ENCODE peak calls at places on chromosomes 1 and 21, in seven cellular contexts. Q, X, N, D, F, C and E are unnamed samples.

GRCh38 chr1:195458365-195458764 is 1149.9 kb downstream of the KCNT2 start:
- DNase-seq in Q (no peak), X (no peak), N (no peak), D (no peak), F (no peak), C (no peak), E (no peak)

GRCh38 chr21:34836933-34837505 is 168.2 kb downstream of the CLIC6 start:
- DNase-seq in Q (no peak), X (no peak), N (no peak), D (no peak), F (no peak), C (peak), E (no peak)

GRCh38 chr1:209647212-209647611 is 5.0 kb downstream of the LAMB3 start:
- DNase-seq in Q (no peak), X (no peak), N (no peak), D (no peak), F (no peak), C (no peak), E (no peak)

GRCh38 chr1:43441166-43441893 is 12.4 kb downstream of the HYI start:
- DNase-seq in Q (no peak), X (peak), N (no peak), D (no peak), F (no peak), C (peak), E (peak)

GRCh38 chr1:39491146-39491921 is at the start of gene BMP8A:
- DNase-seq in Q (peak), X (peak), N (no peak), D (no peak), F (no peak), C (peak), E (peak)

GRCh38 chr1:241675983-241676382 is 23.9 kb downstream of the WDR64 start:
- DNase-seq in Q (no peak), X (no peak), N (no peak), D (no peak), F (no peak), C (no peak), E (no peak)

GRCh38 chr1:20551161-20551560 is 1.2 kb upstream of the FAM43B start:
- DNase-seq in Q (no peak), X (no peak), N (no peak), D (no peak), F (no peak), C (no peak), E (no peak)

GRCh38 chr21:40563845-40564717 is 282.9 kb downstream of the DSCAM start:
- DNase-seq in Q (no peak), X (no peak), N (no peak), D (no peak), F (no peak), C (no peak), E (no peak)

GRCh38 chr21:39659070-39659815 is 46.5 kb downstream of the B3GALT5 start:
- DNase-seq in Q (no peak), X (no peak), N (no peak), D (no peak), F (no peak), C (peak), E (no peak)

GRCh38 chr1:62625415-62625814 is 28.1 kb downstream of the ANGPTL3 start:
- DNase-seq in Q (no peak), X (no peak), N (no peak), D (no peak), F (peak), C (no peak), E (no peak)

GRCh38 chr1:182279724-182280506 is 111.7 kb downstream of the GLUL start:
- DNase-seq in Q (no peak), X (peak), N (no peak), D (no peak), F (no peak), C (peak), E (peak)

GRCh38 chr1:179753061-179753460 is 10.0 kb downstream of the FAM163A start:
- DNase-seq in Q (no peak), X (no peak), N (no peak), D (no peak), F (peak), C (no peak), E (no peak)

GRCh38 chr1:35112668-35113067 is 33.5 kb downstream of the ZMYM1 start:
- DNase-seq in Q (peak), X (no peak), N (no peak), D (no peak), F (peak), C (no peak), E (no peak)

GRCh38 chr1:182616130-182617074 is 12.2 kb upstream of the RGS16 start:
- DNase-seq in Q (no peak), X (peak), N (no peak), D (no peak), F (peak), C (peak), E (peak)

GRCh38 chr1:166164995-166165660 is 1.7 kb downstream of the FAM78B start:
- DNase-seq in Q (peak), X (peak), N (no peak), D (no peak), F (peak), C (peak), E (peak)

GRCh38 chr1:65068202-65069011 is 79.6 kb upstream of the AK4 start:
- DNase-seq in Q (no peak), X (no peak), N (peak), D (no peak), F (peak), C (no peak), E (no peak)

GRCh38 chr1:65065535-65066378 is 82.2 kb upstream of the AK4 start:
- DNase-seq in Q (no peak), X (peak), N (peak), D (no peak), F (no peak), C (peak), E (no peak)

GRCh38 chr1:65066766-65067490 is 81.1 kb upstream of the AK4 start:
- DNase-seq in Q (peak), X (peak), N (peak), D (peak), F (peak), C (peak), E (peak)

GRCh38 chr1:65067491-65068201 is 80.4 kb upstream of the AK4 start:
- DNase-seq in Q (peak), X (peak), N (peak), D (no peak), F (peak), C (peak), E (peak)

GRCh38 chr1:65066379-65066765 is 81.6 kb upstream of the AK4 start:
- DNase-seq in Q (no peak), X (no peak), N (no peak), D (no peak), F (no peak), C (no peak), E (no peak)
- TF ChIP-seq POLR2A in Q (no peak), X (no peak), N (no peak), D (no peak), F (no peak), C (no peak), E (no peak)

GRCh38 chr1:119714583-119714982 is 2.8 kb downstream of the PHGDH start:
- DNase-seq in Q (no peak), X (no peak), N (no peak), D (no peak), F (no peak), C (no peak), E (no peak)

GRCh38 chr1:119712342-119713038 is 756 bp downstream of the PHGDH start:
- DNase-seq in Q (peak), X (peak), N (peak), D (no peak), F (peak), C (peak), E (peak)

GRCh38 chr1:119713039-119713537 is 1.4 kb downstream of the PHGDH start:
- DNase-seq in Q (no peak), X (peak), N (no peak), D (no peak), F (peak), C (no peak), E (no peak)

GRCh38 chr1:119713538-119714456 is 2.1 kb downstream of the PHGDH start:
- DNase-seq in Q (no peak), X (no peak), N (no peak), D (no peak), F (peak), C (no peak), E (no peak)

DNA sequence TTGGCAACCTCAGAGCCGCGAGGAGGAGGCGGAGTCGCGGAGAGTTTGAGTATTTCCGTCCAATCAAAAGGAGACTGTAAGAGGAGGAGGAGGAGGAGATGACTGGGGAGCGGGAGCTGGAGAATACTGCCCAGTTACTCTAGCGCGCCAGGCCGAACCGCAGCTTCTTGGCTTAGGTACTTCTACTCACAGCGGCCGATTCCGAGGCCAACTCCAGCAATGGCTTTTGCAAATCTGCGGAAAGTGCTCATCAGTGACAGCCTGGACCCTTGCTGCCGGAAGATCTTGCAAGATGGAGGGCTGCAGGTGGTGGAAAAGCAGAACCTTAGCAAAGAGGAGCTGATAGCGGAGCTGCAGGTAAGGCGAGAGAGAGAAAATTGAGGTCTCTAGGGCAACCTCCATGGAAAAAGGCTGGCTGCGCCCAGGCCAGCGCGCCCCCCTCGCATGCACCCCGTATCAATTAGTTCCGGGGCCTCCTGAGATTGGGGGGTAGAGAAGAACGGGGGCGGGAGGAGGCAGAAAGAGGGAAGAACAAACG is at the start of gene PHGDH:
- DNase-seq in Q (peak), X (peak), N (peak), D (no peak), F (peak), C (peak), E (peak)
- TF ChIP-seq POLR2A in Q (no peak), X (peak), N (peak), D (peak), F (peak), C (no peak), E (peak)

GRCh38 chr1:1326075-1326605 is 1.5 kb downstream of the CPTP start:
- DNase-seq in Q (no peak), X (no peak), N (no peak), D (no peak), F (no peak), C (no peak), E (no peak)

GRCh38 chr1:1325288-1326074 is 879 bp downstream of the CPTP start:
- DNase-seq in Q (no peak), X (no peak), N (no peak), D (no peak), F (no peak), C (no peak), E (peak)

GRCh38 chr1:1324084-1324523 is 356 bp downstream of the INTS11 start:
- DNase-seq in Q (no peak), X (no peak), N (no peak), D (no peak), F (no peak), C (no peak), E (no peak)

GRCh38 chr1:1322952-1323351 is 1.5 kb downstream of the INTS11 start:
- DNase-seq in Q (no peak), X (no peak), N (no peak), D (no peak), F (no peak), C (no peak), E (no peak)

GRCh38 chr1:1324524-1325287 is at the start of the genes CPTP and INTS11:
- DNase-seq in Q (peak), X (peak), N (peak), D (peak), F (peak), C (peak), E (peak)
- TF ChIP-seq POLR2A in Q (peak), X (peak), N (peak), D (peak), F (peak), C (peak), E (peak)

GRCh38 chr1:26889580-26890466 is at the start of gene GPN2:
- DNase-seq in Q (peak), X (peak), N (peak), D (peak), F (peak), C (peak), E (peak)
- TF ChIP-seq POLR2A in Q (peak), X (peak), N (peak), D (peak), F (peak), C (no peak), E (peak)

GRCh38 chr1:207823531-207823879 is 71.7 kb downstream of the CD46 start:
- DNase-seq in Q (no peak), X (no peak), N (no peak), D (no peak), F (no peak), C (no peak), E (no peak)

GRCh38 chr1:207824691-207825090 is 72.8 kb downstream of the CD46 start:
- DNase-seq in Q (no peak), X (peak), N (no peak), D (no peak), F (no peak), C (peak), E (peak)

GRCh38 chr1:207822602-207823451 is 71.0 kb downstream of the CD46 start:
- DNase-seq in Q (peak), X (peak), N (peak), D (peak), F (peak), C (peak), E (peak)

GRCh38 chr1:207825296-207825695 is 73.4 kb downstream of the CD46 start:
- DNase-seq in Q (no peak), X (peak), N (no peak), D (no peak), F (no peak), C (peak), E (no peak)

GRCh38 chr1:207823880-207824566 is 72.2 kb downstream of the CD46 start:
- DNase-seq in Q (peak), X (peak), N (peak), D (peak), F (peak), C (peak), E (peak)
- TF ChIP-seq POLR2A in Q (peak), X (peak), N (no peak), D (peak), F (no peak), C (peak), E (peak)

GRCh38 chr1:26788515-26788785 is 700 bp downstream of the PIGV start:
- DNase-seq in Q (no peak), X (no peak), N (no peak), D (no peak), F (no peak), C (no peak), E (no peak)

GRCh38 chr1:26787706-26788514 is at the start of gene PIGV:
- DNase-seq in Q (peak), X (peak), N (no peak), D (peak), F (peak), C (peak), E (peak)

GRCh38 chr1:26787381-26787705 is 407 bp upstream of the PIGV start:
- DNase-seq in Q (no peak), X (no peak), N (no peak), D (no peak), F (peak), C (no peak), E (no peak)

GRCh38 chr1:26785611-26786436 is 1.9 kb upstream of the PIGV start:
- DNase-seq in Q (no peak), X (no peak), N (no peak), D (no peak), F (peak), C (no peak), E (no peak)

GRCh38 chr1:26786437-26787380 is 1.0 kb upstream of the PIGV start:
- DNase-seq in Q (no peak), X (peak), N (no peak), D (no peak), F (peak), C (peak), E (peak)
- TF ChIP-seq POLR2A in Q (no peak), X (peak), N (no peak), D (peak), F (peak), C (no peak), E (peak)

GRCh38 chr1:202105571-202106339 is 17.0 kb upstream of the GPR37L1 start:
- DNase-seq in Q (peak), X (no peak), N (peak), D (no peak), F (peak), C (no peak), E (no peak)

GRCh38 chr1:202104073-202104472 is 18.6 kb upstream of the GPR37L1 start:
- DNase-seq in Q (no peak), X (no peak), N (no peak), D (no peak), F (no peak), C (no peak), E (no peak)

GRCh38 chr1:202107801-202108731 is 14.7 kb upstream of the GPR37L1 start:
- DNase-seq in Q (peak), X (no peak), N (no peak), D (no peak), F (no peak), C (no peak), E (no peak)

GRCh38 chr1:202107321-202107761 is 15.4 kb upstream of the GPR37L1 start:
- DNase-seq in Q (peak), X (no peak), N (no peak), D (no peak), F (no peak), C (no peak), E (no peak)

GRCh38 chr1:202106340-202107284 is 16.1 kb upstream of the GPR37L1 start:
- DNase-seq in Q (peak), X (no peak), N (no peak), D (no peak), F (no peak), C (no peak), E (no peak)
- TF ChIP-seq POLR2A in Q (no peak), X (no peak), N (no peak), D (no peak), F (no peak), C (no peak), E (peak)

GRCh38 chr1:54272772-54273091 is 72.8 kb downstream of the MRPL37 start:
- DNase-seq in Q (no peak), X (no peak), N (no peak), D (no peak), F (no peak), C (no peak), E (no peak)
- TF ChIP-seq POLR2A in Q (no peak), X (no peak), N (no peak), D (no peak), F (peak), C (no peak), E (no peak)